ENCODE peak calls at places on chromosomes 11 and 22, in four cellular contexts. N, W, Z and G are unnamed samples. For H3K4me1, the result is how much of the 10 kb centered on the place peaks cover.

GRCh38 chr11:88544656-88545280 is 207.2 kb upstream of the CTSC start:
- DNase-seq in N (no peak), W (no peak), Z (peak), G (no peak)

GRCh38 chr11:70297341-70297740 is 26.9 kb downstream of the PPFIA1 start:
- DNase-seq in N (no peak), W (no peak), Z (peak), G (no peak)

GRCh38 chr11:34223907-34224306 is 118.5 kb downstream of the NAT10 start:
- DNase-seq in N (no peak), W (no peak), Z (no peak), G (no peak)

GRCh38 chr11:69144719-69145365 is 10.9 kb upstream of the SMIM38 start:
- DNase-seq in N (no peak), W (no peak), Z (peak), G (no peak)

GRCh38 chr11:2378527-2379210 is 1.6 kb downstream of the CD81 start:
- DNase-seq in N (no peak), W (no peak), Z (peak), G (peak)

GRCh38 chr22:25368271-25368670 is 148.8 kb downstream of the CRYBB2 start:
- DNase-seq in N (peak), W (peak), Z (peak), G (no peak)

GRCh38 chr11:2796508-2797180 is 88.9 kb downstream of the CDKN1C start:
- DNase-seq in N (no peak), W (peak), Z (no peak), G (peak)

GRCh38 chr11:111795333-111795985 is 29.3 kb upstream of the PPP2R1B start:
- DNase-seq in N (no peak), W (no peak), Z (peak), G (no peak)

GRCh38 chr11:120290945-120291344 is 34.2 kb upstream of the TLCD5 start:
- DNase-seq in N (no peak), W (no peak), Z (no peak), G (no peak)

GRCh38 chr22:27715078-27715477 is 86.5 kb downstream of the MN1 start:
- DNase-seq in N (no peak), W (no peak), Z (no peak), G (no peak)

GRCh38 chr11:129694966-129695365 is 120.7 kb upstream of the TMEM45B start:
- DNase-seq in N (no peak), W (no peak), Z (no peak), G (no peak)
- H3K27ac ChIP-seq in N (no peak), W (no peak), Z (no peak), G (no peak)

DNA sequence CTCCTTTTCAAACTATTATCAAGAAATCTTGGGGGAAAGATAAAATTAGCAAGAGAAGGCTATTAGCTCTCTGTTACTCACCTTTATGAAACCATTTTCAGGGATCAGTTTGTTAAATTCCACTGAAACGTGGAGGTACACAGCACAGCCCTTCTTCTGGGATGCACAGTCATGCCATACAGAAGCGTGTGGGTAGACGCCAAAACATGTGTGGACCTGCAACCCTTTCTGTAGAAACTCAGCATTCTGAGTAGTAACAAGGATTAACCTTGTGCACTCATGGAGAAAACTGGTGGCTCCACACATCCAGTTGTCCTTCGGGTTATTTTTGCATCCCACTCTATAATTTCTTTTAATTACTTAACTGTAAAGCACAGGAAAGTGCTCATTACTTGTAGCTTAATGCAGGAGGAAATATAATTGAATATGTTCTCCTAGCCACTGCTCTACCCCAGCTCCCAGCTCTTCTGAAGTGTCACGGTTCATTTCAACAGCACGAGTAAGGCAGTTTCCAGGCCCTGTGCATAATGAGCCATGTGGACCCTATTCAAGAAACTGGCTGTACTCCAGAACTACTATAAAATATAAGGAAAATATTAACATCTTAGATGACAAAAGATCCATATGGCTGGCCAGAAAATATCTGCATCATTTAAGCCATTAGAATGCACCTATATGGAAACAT is 26.1 kb downstream of the BDNF start:
- DNase-seq in N (no peak), W (no peak), Z (no peak), G (no peak)
- H3K4me1 ChIP-seq in N (under half), W (under half), Z (under half), G (under half)

GRCh38 chr11:71372693-71373657 is 75.2 kb downstream of the DHCR7 start:
- DNase-seq in N (no peak), W (no peak), Z (peak), G (no peak)
- TF ChIP-seq CTCF in N (no peak), W (no peak), Z (peak), G (no peak)

GRCh38 chr22:21666786-21667185 is 974 bp downstream of the PPIL2 start:
- DNase-seq in N (no peak), W (no peak), Z (no peak), G (no peak)
- H3K27ac ChIP-seq in N (peak), W (peak), Z (no peak), G (peak)

GRCh38 chr11:109799604-109800003 is 293.6 kb upstream of the ZC3H12C start:
- DNase-seq in N (no peak), W (no peak), Z (no peak), G (no peak)

GRCh38 chr11:109796253-109796652 is 296.9 kb upstream of the ZC3H12C start:
- DNase-seq in N (no peak), W (no peak), Z (no peak), G (no peak)

GRCh38 chr11:109795234-109795633 is 298.0 kb upstream of the ZC3H12C start:
- DNase-seq in N (no peak), W (no peak), Z (peak), G (no peak)

GRCh38 chr11:109794501-109794900 is 298.7 kb upstream of the ZC3H12C start:
- DNase-seq in N (no peak), W (no peak), Z (peak), G (no peak)

GRCh38 chr11:109798521-109798920 is 294.7 kb upstream of the ZC3H12C start:
- DNase-seq in N (no peak), W (no peak), Z (peak), G (no peak)
- H3K4me1 ChIP-seq in N (under half), W (under half), Z (under half), G (under half)

DNA sequence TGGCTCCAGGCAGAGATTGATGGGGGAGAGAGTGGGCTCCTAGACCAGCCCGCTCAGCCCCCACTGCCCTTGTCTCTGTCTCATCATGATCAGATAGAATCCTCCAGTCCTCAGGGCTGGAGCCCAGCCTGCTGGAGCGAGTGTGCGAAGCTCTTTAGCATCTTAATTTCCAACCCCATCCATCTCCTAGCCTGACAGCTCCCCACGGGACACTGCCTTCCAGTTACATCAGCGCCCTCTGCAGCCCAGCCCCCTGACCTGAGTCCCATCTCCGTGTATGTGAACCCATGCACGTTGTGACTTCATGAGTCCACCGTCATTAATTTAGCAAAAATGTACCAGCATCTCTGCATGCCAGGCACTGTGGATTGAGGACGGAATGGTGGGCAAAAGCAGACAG is 2.1 kb downstream of the P2RX3 start:
- DNase-seq in N (no peak), W (no peak), Z (no peak), G (no peak)
- TF ChIP-seq CTCF in N (no peak), W (no peak), Z (no peak), G (no peak)

GRCh38 chr22:42841444-42841843 is 15.6 kb downstream of the ARFGAP3 start:
- DNase-seq in N (no peak), W (no peak), Z (peak), G (no peak)
- H3K27ac ChIP-seq in N (no peak), W (no peak), Z (no peak), G (no peak)

DNA sequence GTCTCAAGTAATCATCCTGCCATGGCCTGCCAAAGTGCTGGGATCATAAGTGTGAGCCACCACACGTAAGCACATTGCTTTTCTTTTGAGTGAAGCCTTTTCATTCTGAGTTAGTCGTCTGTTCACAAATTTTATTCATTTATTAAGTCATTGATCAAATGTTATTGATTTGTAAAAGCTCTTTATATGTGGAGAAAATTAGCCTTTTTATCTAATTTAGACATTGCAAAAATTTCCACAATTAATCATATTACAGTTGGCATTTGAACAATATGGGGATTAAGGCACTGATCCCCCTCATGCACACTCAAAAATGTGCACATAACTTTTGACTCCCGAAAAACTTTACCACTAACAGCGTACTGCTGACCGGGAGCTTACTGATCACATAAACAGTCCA is 7.5 kb upstream of the EMID1 start:
- DNase-seq in N (no peak), W (no peak), Z (no peak), G (no peak)
- H3K4me1 ChIP-seq in N (under half), W (under half), Z (under half), G (under half)

GRCh38 chr11:12099132-12099873 is 11.1 kb upstream of the MICAL2 start:
- DNase-seq in N (no peak), W (no peak), Z (no peak), G (no peak)
- TF ChIP-seq CTCF in N (no peak), W (no peak), Z (peak), G (no peak)

DNA sequence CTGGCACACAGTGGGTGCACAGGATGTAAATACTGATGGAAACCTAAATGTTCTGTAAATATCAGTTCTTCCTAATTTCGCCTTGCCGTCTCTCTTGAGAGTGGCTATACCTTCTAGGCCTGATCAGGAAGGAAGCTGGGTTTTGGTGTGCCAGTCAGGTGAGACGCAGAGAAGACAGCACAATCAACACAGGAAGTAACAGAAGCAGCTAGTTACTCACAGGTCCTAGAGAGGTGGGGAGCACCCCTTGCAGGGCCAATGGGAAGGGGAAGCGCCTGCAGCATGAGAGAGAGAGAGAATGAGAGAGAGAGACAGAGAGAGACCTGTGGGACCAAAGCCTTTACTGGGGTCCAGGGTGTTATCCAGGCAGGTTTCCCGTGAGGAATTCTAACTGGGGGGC is 80.8 kb downstream of the FBLN1 start:
- DNase-seq in N (no peak), W (no peak), Z (no peak), G (no peak)
- H3K27ac ChIP-seq in N (no peak), W (no peak), Z (no peak), G (no peak)